ENCODE peak calls at places on chromosome 22, in four cellular contexts. One of them, this sample, is unnamed.

GRCh38 chr22:35842954-35843353 is 125.3 kb downstream of the APOL5 start:
- DNase-seq in left lung: no peak
- DNase-seq in BE2C: peak; percentile 68
- DNase-seq in OCI-LY7: peak; percentile 67
- DNase-seq in this sample: peak; percentile 48

GRCh38 chr22:21819183-21819770 is 48.2 kb downstream of the MAPK1 start:
- DNase-seq in BE2C: no peak
- DNase-seq in OCI-LY7: no peak
- DNase-seq in left lung: no peak
- DNase-seq in this sample: no peak

GRCh38 chr22:40226620-40227019 is 48.9 kb downstream of the TNRC6B start:
- DNase-seq in left lung: no peak
- DNase-seq in BE2C: no peak
- DNase-seq in OCI-LY7: no peak
- DNase-seq in this sample: no peak

GRCh38 chr22:49084203-49084602 is 743.5 kb downstream of the BRD1 start:
- DNase-seq in left lung: no peak
- DNase-seq in OCI-LY7: no peak
- DNase-seq in BE2C: no peak
- DNase-seq in this sample: no peak

GRCh38 chr22:32444068-32444467 is 20.2 kb downstream of the BPIFC start:
- DNase-seq in left lung: no peak
- DNase-seq in OCI-LY7: peak; percentile 27
- DNase-seq in BE2C: peak; percentile 14
- DNase-seq in this sample: peak; percentile 55

GRCh38 chr22:49097966-49098365 is 729.7 kb downstream of the BRD1 start:
- DNase-seq in OCI-LY7: no peak
- DNase-seq in left lung: no peak
- DNase-seq in BE2C: no peak
- DNase-seq in this sample: no peak

GRCh38 chr22:27407369-27407985 is 394.1 kb downstream of the MN1 start:
- DNase-seq in OCI-LY7: no peak
- DNase-seq in left lung: no peak
- DNase-seq in BE2C: no peak
- DNase-seq in this sample: no peak

GRCh38 chr22:35418726-35419125 is 18.8 kb downstream of the MCM5 start:
- DNase-seq in left lung: peak; percentile 10
- DNase-seq in BE2C: no peak
- DNase-seq in OCI-LY7: no peak
- DNase-seq in this sample: no peak

GRCh38 chr22:37675930-37676571 is 615 bp downstream of the LGALS1 start:
- DNase-seq in BE2C: peak; percentile 37
- DNase-seq in left lung: no peak
- DNase-seq in OCI-LY7: peak; percentile 13
- DNase-seq in this sample: peak; percentile 48

GRCh38 chr22:27122561-27122960 is 465.2 kb downstream of the MIAT start:
- DNase-seq in BE2C: no peak
- DNase-seq in left lung: no peak
- DNase-seq in OCI-LY7: no peak
- DNase-seq in this sample: no peak

GRCh38 chr22:37154925-37155712 is 5.4 kb upstream of the IL2RB start:
- DNase-seq in BE2C: no peak
- DNase-seq in OCI-LY7: no peak
- DNase-seq in left lung: peak; percentile 34
- DNase-seq in this sample: peak; percentile 84

GRCh38 chr22:22877523-22878210 is 9.9 kb upstream of the IGLL5 start:
- DNase-seq in OCI-LY7: peak; percentile 75
- DNase-seq in BE2C: peak; percentile 77
- DNase-seq in left lung: peak; percentile 85
- DNase-seq in this sample: peak; percentile 60

GRCh38 chr22:31609716-31610115 is 52.3 kb downstream of the PISD start:
- DNase-seq in BE2C: no peak
- DNase-seq in left lung: no peak
- DNase-seq in OCI-LY7: no peak
- DNase-seq in this sample: no peak

GRCh38 chr22:26561756-26562417 is 28.0 kb downstream of the TPST2 start:
- DNase-seq in BE2C: no peak
- DNase-seq in left lung: no peak
- DNase-seq in OCI-LY7: no peak
- DNase-seq in this sample: no peak

GRCh38 chr22:26483043-26483438 is 542 bp downstream of the HPS4 start:
- DNase-seq in OCI-LY7: no peak
- DNase-seq in BE2C: no peak
- DNase-seq in left lung: no peak
- DNase-seq in this sample: no peak

GRCh38 chr22:42970029-42970428 is 44.9 kb downstream of the PACSIN2 start:
- DNase-seq in BE2C: no peak
- DNase-seq in left lung: no peak
- DNase-seq in OCI-LY7: no peak
- DNase-seq in this sample: no peak

GRCh38 chr22:17303441-17303839 is 65.8 kb upstream of the CECR2 start:
- DNase-seq in BE2C: no peak
- DNase-seq in OCI-LY7: no peak
- DNase-seq in left lung: no peak
- DNase-seq in this sample: no peak

GRCh38 chr22:24066872-24067271 is 55.8 kb downstream of the CABIN1 start:
- DNase-seq in BE2C: peak; percentile 35
- DNase-seq in OCI-LY7: peak; percentile 93
- DNase-seq in left lung: no peak
- DNase-seq in this sample: no peak

GRCh38 chr22:47933891-47934290 is 1171.4 kb downstream of the TBC1D22A start:
- DNase-seq in OCI-LY7: no peak
- DNase-seq in left lung: no peak
- DNase-seq in BE2C: no peak
- DNase-seq in this sample: no peak

GRCh38 chr22:43526951-43527350 is 115.1 kb downstream of the MPPED1 start:
- DNase-seq in OCI-LY7: no peak
- DNase-seq in left lung: no peak
- DNase-seq in BE2C: no peak
- DNase-seq in this sample: no peak

GRCh38 chr22:23248583-23248982 is 68.3 kb downstream of the BCR start:
- DNase-seq in left lung: no peak
- DNase-seq in BE2C: no peak
- DNase-seq in OCI-LY7: no peak
- DNase-seq in this sample: peak; percentile 15

GRCh38 chr22:42296381-42296853 is 26.0 kb upstream of the TCF20 start:
- DNase-seq in OCI-LY7: peak; percentile 77
- DNase-seq in BE2C: peak; percentile 93
- DNase-seq in left lung: no peak
- DNase-seq in this sample: no peak

GRCh38 chr22:20205464-20205963 is 54.7 kb upstream of the CCDC188 start:
- DNase-seq in BE2C: no peak
- DNase-seq in left lung: no peak
- DNase-seq in OCI-LY7: no peak
- DNase-seq in this sample: no peak

GRCh38 chr22:33722817-33723216 is 197.5 kb downstream of the LARGE1 start:
- DNase-seq in OCI-LY7: no peak
- DNase-seq in left lung: no peak
- DNase-seq in BE2C: no peak
- DNase-seq in this sample: no peak

GRCh38 chr22:42961815-42962214 is 53.1 kb downstream of the PACSIN2 start:
- DNase-seq in left lung: no peak
- DNase-seq in BE2C: no peak
- DNase-seq in OCI-LY7: no peak
- DNase-seq in this sample: no peak

GRCh38 chr22:43848366-43849171 is 13.7 kb downstream of the SULT4A1 start:
- DNase-seq in OCI-LY7: no peak
- DNase-seq in BE2C: peak; percentile 64
- DNase-seq in left lung: no peak
- DNase-seq in this sample: peak; percentile 19

GRCh38 chr22:25563757-25564319 is 637 bp upstream of the GRK3 start:
- DNase-seq in OCI-LY7: peak; percentile 45
- DNase-seq in left lung: peak; percentile 73
- DNase-seq in BE2C: peak; percentile 37
- DNase-seq in this sample: peak; percentile 70

GRCh38 chr22:32665676-32666075 is 135.8 kb upstream of the TIMP3 start:
- DNase-seq in BE2C: no peak
- DNase-seq in OCI-LY7: no peak
- DNase-seq in left lung: no peak
- DNase-seq in this sample: no peak

GRCh38 chr22:39291501-39291900 is 27.9 kb downstream of the RPL3 start:
- DNase-seq in OCI-LY7: no peak
- DNase-seq in left lung: no peak
- DNase-seq in BE2C: no peak
- DNase-seq in this sample: no peak

GRCh38 chr22:36775589-36775965 is 342 bp downstream of the IFT27 start:
- DNase-seq in OCI-LY7: peak; percentile 46
- DNase-seq in BE2C: peak; percentile 36
- DNase-seq in left lung: no peak
- DNase-seq in this sample: peak; percentile 43

DNA sequence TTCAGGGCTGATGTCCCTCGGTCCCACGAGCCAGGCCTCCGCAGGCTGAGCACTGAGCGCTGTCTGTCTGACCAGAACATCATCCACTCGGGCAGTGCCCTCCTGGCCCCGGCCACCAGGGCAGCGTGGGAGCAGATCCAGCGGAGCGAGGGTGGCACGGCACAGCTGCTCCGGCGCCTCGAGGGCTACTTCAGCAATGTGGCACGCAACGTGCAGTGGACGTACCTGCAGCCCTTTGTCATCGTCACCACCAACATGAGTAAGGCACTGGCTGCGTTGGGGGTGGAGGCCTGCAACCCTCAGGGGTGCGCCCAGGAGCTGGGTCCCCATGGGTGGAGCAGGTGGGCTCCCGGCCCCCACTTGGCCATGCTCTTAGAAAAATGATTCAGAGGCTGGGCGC is 49.7 kb upstream of the PRODH start:
- DNase-seq in OCI-LY7: no peak
- DNase-seq in left lung: peak; percentile 80
- DNase-seq in BE2C: no peak
- DNase-seq in this sample: no peak
- TF ChIP-seq CTCF in OCI-LY7: no peak
- TF ChIP-seq CTCF in left lung: no peak
- TF ChIP-seq CTCF in BE2C: no peak
- TF ChIP-seq CTCF in this sample: no peak

DNA sequence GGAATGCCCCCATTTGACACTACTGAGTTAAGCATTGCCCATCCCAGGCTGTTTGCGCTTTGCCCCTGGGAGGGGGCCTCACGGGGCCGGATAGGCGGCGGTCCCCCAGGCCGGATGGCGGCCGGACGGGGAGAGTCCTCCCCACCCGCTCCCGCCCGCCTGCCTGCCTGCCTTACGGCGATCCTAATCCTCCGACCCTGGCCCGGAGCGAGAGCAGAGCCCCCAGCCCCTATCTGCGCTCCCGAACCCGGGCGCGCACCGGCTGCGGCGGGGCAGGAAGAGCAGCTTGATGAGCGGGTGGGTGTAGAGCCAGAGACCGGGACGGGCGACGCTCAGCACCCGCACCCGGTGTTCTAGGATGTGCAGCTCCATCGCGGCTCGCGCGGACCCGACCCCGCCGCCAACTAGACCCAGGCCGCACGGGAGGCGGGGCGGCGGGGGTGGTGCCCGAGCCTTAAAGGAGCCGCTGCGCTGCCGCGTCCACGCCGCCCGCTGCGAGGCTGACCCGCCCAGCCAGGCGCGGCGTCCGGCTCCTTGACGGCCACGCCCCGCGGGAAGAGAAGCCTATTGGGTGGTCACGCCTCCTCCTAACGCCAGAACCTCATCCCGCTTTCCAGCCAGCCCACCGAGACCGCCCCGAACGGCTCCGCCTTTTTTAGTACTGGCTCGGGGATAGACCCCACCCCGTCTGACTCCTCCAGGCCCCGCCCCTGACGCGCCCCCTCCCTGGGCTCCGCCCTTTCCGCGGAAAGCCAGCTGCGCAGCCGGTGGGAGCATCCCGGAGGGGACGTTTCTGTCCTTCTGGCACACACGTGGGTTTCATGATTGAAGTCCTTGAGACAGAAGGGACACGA is at the start of gene CASTOR1:
- DNase-seq in left lung: peak; percentile 99
- DNase-seq in OCI-LY7: peak; percentile 83
- DNase-seq in BE2C: peak; percentile 99
- DNase-seq in this sample: peak; percentile 95
- H3K4me3 ChIP-seq in left lung: peak within 1 kb of the TSS; percentile 89
- H3K4me3 ChIP-seq in OCI-LY7: peak within 1 kb of the TSS; percentile 71
- H3K4me3 ChIP-seq in BE2C: peak within 1 kb of the TSS; percentile 63
- H3K4me3 ChIP-seq in this sample: peak within 1 kb of the TSS; percentile 73

GRCh38 chr22:45163417-45164216 is at the start of gene NUP50:
- DNase-seq in left lung: peak; percentile 99
- DNase-seq in OCI-LY7: peak; percentile 98
- DNase-seq in BE2C: peak; percentile 98
- DNase-seq in this sample: peak; percentile 99
- TF ChIP-seq CTCF in left lung: no peak
- TF ChIP-seq CTCF in OCI-LY7: no peak
- TF ChIP-seq CTCF in BE2C: peak; percentile 9
- TF ChIP-seq CTCF in this sample: no peak

GRCh38 chr22:28714043-28714442 is 27.6 kb downstream of the CHEK2 start:
- DNase-seq in OCI-LY7: no peak
- DNase-seq in left lung: no peak
- DNase-seq in BE2C: no peak
- DNase-seq in this sample: peak; percentile 7

GRCh38 chr22:28711341-28711740 is 30.3 kb downstream of the CHEK2 start:
- DNase-seq in left lung: no peak
- DNase-seq in OCI-LY7: no peak
- DNase-seq in BE2C: no peak
- DNase-seq in this sample: no peak

GRCh38 chr22:28710112-28710888 is 30.7 kb upstream of the TTC28 start:
- DNase-seq in BE2C: no peak
- DNase-seq in OCI-LY7: no peak
- DNase-seq in left lung: no peak
- DNase-seq in this sample: no peak

GRCh38 chr22:28710889-28711285 is 30.7 kb downstream of the CHEK2 start:
- DNase-seq in BE2C: no peak
- DNase-seq in OCI-LY7: no peak
- DNase-seq in left lung: no peak
- DNase-seq in this sample: no peak

DNA sequence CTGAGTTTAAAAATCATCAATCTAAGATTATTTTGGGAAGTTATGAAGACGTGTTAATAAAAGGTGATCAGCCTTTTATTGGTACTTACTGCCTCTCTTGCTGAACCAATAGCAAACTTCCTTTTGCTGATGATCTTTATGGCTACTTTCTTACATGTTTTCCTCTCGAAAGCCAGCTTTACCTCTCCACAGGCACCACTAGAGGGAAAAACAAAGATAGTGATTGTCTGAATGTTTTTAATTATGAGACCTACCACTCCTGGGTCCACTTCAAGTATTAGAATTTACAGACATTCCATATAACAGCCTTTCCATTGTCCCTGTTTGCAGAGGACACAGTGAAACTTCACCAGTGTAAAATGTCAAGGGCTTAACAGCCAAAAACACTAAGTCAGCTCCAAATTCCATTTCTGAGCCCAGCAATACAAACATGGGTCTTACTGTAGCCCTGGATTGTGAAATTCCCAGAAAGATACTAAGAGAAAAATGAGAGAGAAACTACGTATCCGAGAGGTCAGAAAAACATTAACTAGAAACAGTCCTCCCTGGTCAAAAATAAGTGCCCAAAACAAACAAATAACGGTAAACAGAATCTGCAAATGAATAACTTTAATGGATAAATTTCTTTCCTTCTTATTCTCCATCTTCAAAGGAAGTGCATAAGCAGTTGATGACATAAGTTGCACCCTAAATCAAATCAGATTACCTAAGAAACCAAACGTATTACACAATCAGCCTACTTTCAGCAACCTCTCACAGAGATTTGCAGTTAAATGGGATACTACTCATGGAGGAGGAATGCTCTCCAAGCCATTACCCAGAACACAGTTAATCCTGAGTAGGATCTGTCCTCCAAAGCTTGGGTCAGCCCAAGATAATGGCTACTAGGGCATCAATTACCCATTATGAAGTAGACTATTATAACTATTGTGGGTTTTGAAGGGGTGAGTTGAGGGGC is 29.5 kb downstream of the CHEK2 start:
- DNase-seq in left lung: no peak
- DNase-seq in BE2C: no peak
- DNase-seq in OCI-LY7: no peak
- DNase-seq in this sample: no peak
- H3K4me3 ChIP-seq in left lung: no peak overlapping the region
- H3K4me3 ChIP-seq in BE2C: no peak overlapping the region
- H3K4me3 ChIP-seq in OCI-LY7: no peak overlapping the region
- H3K4me3 ChIP-seq in this sample: no peak overlapping the region